ENCODE peak calls at places on chromosomes 12 and 14, in five cellular contexts. K is cardiac septum, M is skeletal muscle cell, R is mucosa of descending colon, T is AG10803. I is an unnamed sample.

GRCh38 chr12:117408161-117408791 is 46.9 kb upstream of the NOS1 start:
- DNase-seq in K (no peak), M (peak), T (peak), R (peak), I (peak)

GRCh38 chr14:22168092-22168955 is 420.7 kb downstream of the DAD1 start:
- DNase-seq in T (no peak), M (no peak), K (no peak), R (no peak), I (no peak)

GRCh38 chr12:40015360-40015759 is 90.5 kb downstream of the SLC2A13 start:
- DNase-seq in K (no peak), R (no peak), T (no peak), M (no peak), I (no peak)

GRCh38 chr12:57889541-57889989 is 43.0 kb upstream of the CTDSP2 start:
- DNase-seq in K (peak), R (peak), T (peak), M (peak), I (no peak)

GRCh38 chr14:37197421-37198272 is at the start of gene MIPOL1:
- DNase-seq in T (peak), R (peak), K (peak), M (peak), I (peak)

GRCh38 chr12:53077030-53077429 is 2.2 kb downstream of the SPRYD3 start:
- DNase-seq in R (no peak), T (no peak), K (peak), M (no peak), I (no peak)

GRCh38 chr12:8035440-8036010 is 3.0 kb downstream of the FOXJ2 start:
- DNase-seq in R (no peak), K (no peak), M (no peak), T (no peak), I (no peak)

GRCh38 chr14:67428501-67429031 is 16.6 kb upstream of the PLEK2 start:
- DNase-seq in T (peak), M (no peak), R (peak), K (no peak), I (no peak)

GRCh38 chr14:82999802-83000201 is 1466.1 kb upstream of the SEL1L start:
- DNase-seq in T (no peak), R (no peak), K (no peak), M (no peak), I (peak)

GRCh38 chr14:74655597-74656389 is 43.8 kb upstream of the LTBP2 start:
- DNase-seq in T (peak), M (peak), K (no peak), R (no peak), I (no peak)

GRCh38 chr12:108232565-108232964 is 103.5 kb downstream of the WSCD2 start:
- DNase-seq in R (no peak), K (no peak), T (no peak), M (no peak), I (no peak)

GRCh38 chr12:61860439-61860838 is 399.8 kb upstream of the USP15 start:
- DNase-seq in R (no peak), T (no peak), M (no peak), K (no peak), I (no peak)

GRCh38 chr14:93047661-93048060 is 68.1 kb downstream of the ITPK1 start:
- DNase-seq in K (no peak), R (no peak), T (peak), M (no peak), I (no peak)

GRCh38 chr12:62601765-62602444 is 135.3 kb downstream of the MON2 start:
- DNase-seq in T (no peak), M (no peak), K (no peak), R (no peak), I (no peak)

GRCh38 chr12:12901158-12901791 is 9.9 kb downstream of the GPRC5A start:
- DNase-seq in K (no peak), T (peak), R (no peak), M (peak), I (no peak)

GRCh38 chr12:93982847-93983315 is 165.5 kb upstream of the PLXNC1 start:
- DNase-seq in K (no peak), R (no peak), M (peak), T (peak), I (no peak)

GRCh38 chr12:109952873-109953272 is 43.3 kb downstream of the GIT2 start:
- DNase-seq in K (no peak), T (no peak), M (no peak), R (no peak), I (no peak)

GRCh38 chr12:4346931-4347330 is 25.9 kb downstream of the TIGAR start:
- DNase-seq in T (no peak), R (no peak), M (no peak), K (no peak), I (no peak)

GRCh38 chr12:82625523-82625922 is 61.2 kb upstream of the TMTC2 start:
- DNase-seq in M (no peak), K (no peak), R (no peak), T (no peak), I (no peak)

GRCh38 chr12:109698820-109699219 is 14.8 kb upstream of the FAM222A start:
- DNase-seq in T (no peak), M (no peak), R (no peak), K (no peak), I (no peak)

GRCh38 chr14:75452900-75453816 is 25.3 kb downstream of the JDP2 start:
- DNase-seq in M (peak), K (no peak), T (peak), R (no peak), I (peak)

GRCh38 chr12:97713972-97714588 is 251.5 kb downstream of the RMST start:
- DNase-seq in R (no peak), T (no peak), M (no peak), K (no peak), I (no peak)

GRCh38 chr12:93019911-93020224 is 90.8 kb upstream of the EEA1 start:
- DNase-seq in T (no peak), K (no peak), M (no peak), R (peak), I (no peak)

GRCh38 chr14:34951286-34951685 is 31.5 kb upstream of the SRP54 start:
- DNase-seq in K (no peak), T (peak), M (peak), R (no peak), I (no peak)

GRCh38 chr12:55847603-55848329 is 5.0 kb upstream of the MMP19 start:
- DNase-seq in T (peak), K (peak), R (peak), M (peak), I (no peak)

GRCh38 chr14:103232338-103232808 is 101.7 kb upstream of the EIF5 start:
- DNase-seq in M (no peak), K (peak), R (peak), T (no peak), I (no peak)

I was measured in T47D.